ENCODE peak calls at places on chromosomes 11 and 22, in six cellular contexts. N is cardiac muscle cell, P is fibroblast of lung, U is colonic mucosa, I is left ventricle myocardium inferior, B is HCT116. J is an unnamed sample.

GRCh38 chr11:72771507-72771906 is 19.3 kb upstream of the ARAP1 start:
- DNase-seq in P (peak; percentile 75), B (no peak), U (no peak), N (peak; percentile 61), I (no peak), J (no peak)

GRCh38 chr11:4086584-4087353 is 7.8 kb upstream of the RRM1 start:
- DNase-seq in P (no peak), N (no peak), U (no peak), I (no peak), B (no peak), J (no peak)

GRCh38 chr11:87740968-87741367 is 434.3 kb downstream of the RAB38 start:
- DNase-seq in U (peak; percentile 36), N (no peak), I (no peak), B (no peak), P (no peak), J (no peak)

GRCh38 chr11:3222003-3222855 is 3.6 kb upstream of the MRGPRG start:
- DNase-seq in U (no peak), P (no peak), B (no peak), N (no peak), I (no peak), J (no peak)

GRCh38 chr11:57379732-57380131 is 1.2 kb downstream of the PRG3 start:
- DNase-seq in U (no peak), P (peak; percentile 23), N (peak; percentile 40), B (no peak), I (no peak), J (no peak)

GRCh38 chr11:16911186-16911585 is 103.0 kb downstream of the PLEKHA7 start:
- DNase-seq in P (no peak), I (no peak), N (no peak), U (no peak), B (no peak), J (no peak)

GRCh38 chr22:38088723-38089473 is 4.9 kb upstream of the SLC16A8 start:
- DNase-seq in I (peak; percentile 30), U (no peak), P (peak; percentile 12), B (no peak), N (peak; percentile 55), J (no peak)

GRCh38 chr22:27401321-27401720 is 400.2 kb downstream of the MN1 start:
- DNase-seq in N (no peak), P (no peak), B (no peak), U (no peak), I (no peak), J (peak; percentile 22)

GRCh38 chr11:87284306-87284705 is 246.6 kb downstream of the TMEM135 start:
- DNase-seq in N (no peak), P (no peak), U (no peak), B (no peak), I (no peak), J (no peak)

GRCh38 chr11:95145430-95146063 is 55.9 kb downstream of the ENDOD1 start:
- DNase-seq in B (no peak), I (no peak), U (no peak), P (no peak), N (no peak), J (no peak)

GRCh38 chr11:109552376-109552775 is 130.4 kb downstream of the C11orf87 start:
- DNase-seq in U (no peak), B (no peak), P (peak; percentile 41), I (no peak), N (peak; percentile 21), J (peak; percentile 77)

GRCh38 chr11:123233978-123234340 is 38.9 kb upstream of the CLMP start:
- DNase-seq in U (no peak), B (no peak), P (no peak), I (no peak), N (no peak), J (no peak)

GRCh38 chr11:61157743-61158142 is 3.5 kb downstream of the VPS37C start:
- DNase-seq in U (no peak), N (no peak), P (no peak), I (no peak), B (no peak), J (no peak)

GRCh38 chr11:61160487-61161189 is 588 bp downstream of the VPS37C start:
- DNase-seq in P (peak; percentile 21), N (no peak), B (no peak), U (no peak), I (no peak), J (no peak)

GRCh38 chr11:61161190-61162091 is at the start of gene VPS37C:
- DNase-seq in N (peak; percentile 91), U (peak; percentile 93), B (peak; percentile 76), I (peak; percentile 84), P (peak; percentile 81), J (peak; percentile 78)

GRCh38 chr11:61162092-61162935 is 1.1 kb upstream of the VPS37C start:
- DNase-seq in B (peak; percentile 82), P (peak; percentile 41), I (no peak), U (no peak), N (peak; percentile 24), J (no peak)

DNA sequence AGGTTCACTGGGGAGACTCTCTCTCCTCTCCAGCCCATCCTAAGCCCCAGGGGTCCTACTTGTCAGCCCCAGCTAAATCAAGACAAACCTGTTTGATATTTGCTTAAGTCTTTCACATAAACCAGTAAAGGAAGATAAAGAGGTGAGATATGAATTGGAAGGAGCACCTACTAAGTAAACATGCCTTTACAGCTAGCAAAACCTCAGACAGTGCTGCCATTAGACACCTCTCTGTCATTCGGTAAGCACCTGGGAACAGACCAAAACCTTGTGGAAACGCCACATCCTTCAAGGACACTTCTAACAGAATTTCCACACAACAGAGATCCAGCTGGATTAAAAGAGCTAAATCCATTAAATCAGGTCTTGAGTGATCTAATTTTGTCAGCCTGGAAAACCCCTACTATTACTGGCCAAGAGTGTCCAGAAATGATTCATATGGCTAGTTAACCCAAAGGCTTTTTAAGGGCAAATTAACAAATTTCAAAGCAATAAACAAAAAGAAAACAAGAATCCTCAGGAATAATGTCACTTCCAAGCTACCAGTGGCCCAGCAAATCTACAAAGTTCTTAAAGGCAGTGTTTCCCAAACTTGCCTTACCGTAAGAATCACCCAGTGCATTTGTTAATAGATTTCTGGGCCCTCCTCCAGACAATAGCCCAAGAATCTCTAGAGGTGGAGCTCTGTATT is 2.4 kb downstream of the VPS37C start:
- DNase-seq in B (no peak), P (peak; percentile 77), N (peak; percentile 60), I (no peak), U (peak; percentile 57), J (peak; percentile 45)
- H3K27ac ChIP-seq in B (no peak overlapping the region), P (peak overlapping the region; percentile 5), N (peak overlapping the region; percentile 37), I (peak overlapping the region; percentile 40), U (peak overlapping the region; percentile 94), J (no peak overlapping the region)

GRCh38 chr11:14149683-14150082 is 187.2 kb downstream of the SPON1 start:
- DNase-seq in U (no peak), N (no peak), P (no peak), B (no peak), I (no peak), J (no peak)

GRCh38 chr11:14144905-14145304 is 182.4 kb downstream of the SPON1 start:
- DNase-seq in I (no peak), B (no peak), N (no peak), U (no peak), P (no peak), J (no peak)

GRCh38 chr11:14150878-14151277 is 188.4 kb downstream of the SPON1 start:
- DNase-seq in P (no peak), U (no peak), N (no peak), B (no peak), I (no peak), J (no peak)

GRCh38 chr11:14148653-14149273 is 186.2 kb downstream of the SPON1 start:
- DNase-seq in B (peak; percentile 29), U (no peak), N (peak; percentile 57), I (no peak), P (peak; percentile 13), J (peak; percentile 39)
- TF ChIP-seq CTCF in B (peak; percentile 56), U (peak; percentile 41), N (peak; percentile 61), I (peak; percentile 72), P (peak; percentile 60), J (peak; percentile 73)

GRCh38 chr22:30495041-30495784 is 10.3 kb downstream of the SEC14L4 start:
- DNase-seq in U (no peak), N (no peak), P (no peak), B (no peak), I (no peak), J (no peak)
- H3K4me1 ChIP-seq in U (no peaks in the 10 kb centered on the region), N (no peaks in the 10 kb centered on the region), P (no peaks in the 10 kb centered on the region), B (no peaks in the 10 kb centered on the region), I (no peaks in the 10 kb centered on the region), J (no peaks in the 10 kb centered on the region)

GRCh38 chr11:47156951-47157350 is 19.7 kb downstream of the ARFGAP2 start:
- DNase-seq in B (no peak), P (no peak), U (no peak), N (no peak), I (no peak), J (no peak)
- H3K27ac ChIP-seq in B (no peak overlapping the region), P (no peak overlapping the region), U (no peak overlapping the region), N (no peak overlapping the region), I (no peak overlapping the region), J (no peak overlapping the region)

GRCh38 chr11:104549019-104549418 is 349.2 kb downstream of the CASP12 start:
- DNase-seq in N (no peak), I (no peak), U (no peak), B (no peak), P (no peak), J (no peak)

GRCh38 chr11:104546486-104546885 is 351.8 kb downstream of the CASP12 start:
- DNase-seq in U (no peak), N (no peak), I (no peak), P (no peak), B (no peak), J (no peak)

GRCh38 chr11:104547996-104548661 is 350.1 kb downstream of the CASP12 start:
- DNase-seq in P (peak; percentile 17), I (no peak), B (no peak), U (no peak), N (peak; percentile 16), J (peak; percentile 58)
- TF ChIP-seq CTCF in P (no peak), I (no peak), B (no peak), U (no peak), N (no peak), J (peak; percentile 30)

DNA sequence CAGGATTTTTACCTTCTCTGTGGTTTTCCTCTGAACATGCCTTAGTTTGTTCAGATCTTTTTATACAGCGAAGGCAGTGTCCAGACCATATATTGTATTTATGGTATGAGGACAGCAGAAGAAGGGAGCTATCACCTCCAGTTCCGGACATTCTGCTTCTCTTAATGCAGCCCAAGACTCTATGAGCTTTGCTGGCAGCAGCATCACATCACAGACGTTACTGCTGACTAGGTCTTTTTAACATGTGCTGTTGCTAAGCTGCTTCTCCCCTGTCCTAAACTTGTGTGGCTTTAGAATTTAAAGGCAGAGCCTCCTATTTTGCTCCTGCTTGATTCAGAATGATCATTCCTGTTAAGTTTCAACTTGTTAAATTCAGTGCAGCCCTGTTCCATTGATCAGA is 13.4 kb downstream of the MICAL2 start:
- DNase-seq in I (no peak), U (no peak), B (no peak), P (no peak), N (no peak), J (no peak)
- H3K4me1 ChIP-seq in I (peaks cover 90% of the 10 kb centered on the region), U (peaks cover 16% of the 10 kb centered on the region), B (peaks cover 68% of the 10 kb centered on the region), P (peaks cover 54% of the 10 kb centered on the region), N (peaks cover 55% of the 10 kb centered on the region), J (peaks cover 58% of the 10 kb centered on the region)

J was measured in foreskin keratinocyte.